ENCODE peak calls at places on chromosomes 6 and 20, in seven cellular contexts. N, O, F, V, E, T and S are unnamed samples.

GRCh38 chr20:24289737-24290481 is 179.5 kb upstream of the SYNDIG1 start:
- DNase-seq in N (no peak), O (no peak), F (no peak), V (no peak), E (no peak), T (no peak), S (no peak)

GRCh38 chr6:143236151-143236788 is 175.6 kb downstream of the AIG1 start:
- DNase-seq in N (peak; percentile 58), O (no peak), F (no peak), V (no peak), E (peak; percentile 17), T (peak; percentile 44), S (no peak)

GRCh38 chr6:5981274-5982026 is 25.3 kb downstream of the NRN1 start:
- DNase-seq in N (no peak), O (no peak), F (no peak), V (no peak), E (no peak), T (peak; percentile 76), S (no peak)

GRCh38 chr6:36722879-36723278 is 25.3 kb downstream of the RAB44 start:
- DNase-seq in N (no peak), O (no peak), F (no peak), V (no peak), E (no peak), T (no peak), S (no peak)

GRCh38 chr20:39429716-39430115 is 467.6 kb downstream of the DHX35 start:
- DNase-seq in N (peak; percentile 21), O (no peak), F (no peak), V (no peak), E (no peak), T (peak; percentile 5), S (no peak)

GRCh38 chr20:40786336-40786735 is 97.3 kb upstream of the MAFB start:
- DNase-seq in N (no peak), O (no peak), F (no peak), V (no peak), E (no peak), T (no peak), S (no peak)

GRCh38 chr6:135465903-135466302 is 31.6 kb downstream of the AHI1 start:
- DNase-seq in N (no peak), O (no peak), F (no peak), V (no peak), E (no peak), T (no peak), S (no peak)

GRCh38 chr6:12032783-12033573 is 20.9 kb downstream of the HIVEP1 start:
- DNase-seq in N (no peak), O (no peak), F (no peak), V (no peak), E (no peak), T (no peak), S (no peak)

GRCh38 chr20:23211164-23211563 is 125.0 kb upstream of the CD93 start:
- DNase-seq in N (no peak), O (no peak), F (no peak), V (no peak), E (no peak), T (no peak), S (no peak)

GRCh38 chr6:6712979-6713514 is 124.5 kb downstream of the LY86 start:
- DNase-seq in N (no peak), O (no peak), F (no peak), V (no peak), E (no peak), T (no peak), S (no peak)

GRCh38 chr6:139473239-139473701 is 98.8 kb upstream of the CITED2 start:
- DNase-seq in N (peak; percentile 31), O (no peak), F (no peak), V (no peak), E (peak; percentile 16), T (no peak), S (peak; percentile 39)

GRCh38 chr6:87391334-87391733 is 16.4 kb upstream of the CFAP206 start:
- DNase-seq in N (peak; percentile 30), O (peak; percentile 10), F (no peak), V (peak; percentile 22), E (peak; percentile 61), T (peak; percentile 36), S (no peak)

GRCh38 chr6:100096356-100096755 is 102.3 kb upstream of the MCHR2 start:
- DNase-seq in N (no peak), O (no peak), F (no peak), V (no peak), E (no peak), T (no peak), S (no peak)

GRCh38 chr6:81696505-81696904 is 56.0 kb downstream of the TENT5A start:
- DNase-seq in N (no peak), O (no peak), F (no peak), V (peak; percentile 12), E (no peak), T (peak; percentile 51), S (no peak)

GRCh38 chr20:39451386-39451785 is 489.2 kb downstream of the DHX35 start:
- DNase-seq in N (no peak), O (no peak), F (no peak), V (no peak), E (no peak), T (no peak), S (no peak)

GRCh38 chr6:1851681-1852456 is 242.2 kb downstream of the FOXC1 start:
- DNase-seq in N (no peak), O (no peak), F (no peak), V (no peak), E (no peak), T (no peak), S (no peak)

GRCh38 chr6:1094306-1094705 is 217.6 kb upstream of the FOXQ1 start:
- DNase-seq in N (no peak), O (no peak), F (no peak), V (no peak), E (no peak), T (no peak), S (no peak)

GRCh38 chr6:33413601-33414120 is 2.8 kb downstream of the PHF1 start:
- DNase-seq in N (no peak), O (no peak), F (no peak), V (no peak), E (no peak), T (no peak), S (no peak)

GRCh38 chr6:168280020-168280898 is 39.3 kb downstream of the DACT2 start:
- DNase-seq in N (no peak), O (peak; percentile 29), F (no peak), V (no peak), E (no peak), T (no peak), S (no peak)

GRCh38 chr6:79468587-79468986 is 68.6 kb downstream of the LCA5 start:
- DNase-seq in N (no peak), O (no peak), F (no peak), V (no peak), E (no peak), T (no peak), S (no peak)

GRCh38 chr6:118581489-118581959 is 33.4 kb downstream of the PLN start:
- DNase-seq in N (peak; percentile 50), O (no peak), F (no peak), V (no peak), E (no peak), T (peak; percentile 27), S (no peak)

GRCh38 chr6:3281669-3282460 is 23.1 kb downstream of the PSMG4 start:
- DNase-seq in N (no peak), O (no peak), F (no peak), V (no peak), E (peak; percentile 16), T (peak; percentile 97), S (no peak)

GRCh38 chr20:54078296-54078695 is 7.9 kb upstream of the BCAS1 start:
- DNase-seq in N (no peak), O (no peak), F (no peak), V (no peak), E (no peak), T (no peak), S (no peak)

GRCh38 chr20:50980851-50981713 is 22.5 kb downstream of the MOCS3 start:
- DNase-seq in N (peak; percentile 64), O (peak; percentile 84), F (peak; percentile 38), V (peak; percentile 88), E (peak; percentile 74), T (peak; percentile 94), S (peak; percentile 76)

GRCh38 chr6:116087437-116088027 is 13.1 kb upstream of the NT5DC1 start:
- DNase-seq in N (no peak), O (no peak), F (no peak), V (no peak), E (no peak), T (peak; percentile 35), S (no peak)

DNA sequence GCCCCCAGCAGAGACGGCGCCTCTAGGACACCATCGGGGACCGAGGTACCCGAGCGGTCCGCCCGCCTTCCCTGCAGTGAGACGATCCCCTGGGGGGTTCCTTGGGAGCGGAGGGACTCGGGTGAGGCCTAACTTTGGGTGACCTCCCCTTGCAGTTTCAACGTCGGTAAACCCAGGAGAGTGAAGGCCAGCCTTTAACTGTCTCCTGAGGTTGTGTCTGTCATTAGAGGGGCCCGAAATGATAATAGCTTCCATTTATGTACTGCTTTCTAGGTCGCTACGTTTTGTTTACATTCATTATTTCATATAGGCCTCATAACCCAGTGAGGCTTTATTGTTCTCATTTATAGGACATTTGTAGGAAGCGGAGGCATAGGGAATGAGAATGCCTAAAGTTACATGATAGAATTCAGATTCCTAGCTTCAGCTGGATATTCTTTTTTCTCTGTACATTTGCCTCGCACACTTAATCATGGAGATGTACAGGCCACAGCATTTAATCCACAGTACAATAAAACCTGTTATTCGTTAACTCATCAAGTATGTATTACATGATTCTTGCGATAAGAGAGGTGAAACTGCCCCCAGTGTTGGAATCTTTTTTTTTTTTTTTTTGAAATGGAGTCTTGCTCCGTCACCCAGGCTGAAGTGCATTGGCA is 998 bp downstream of the C6orf136 start:
- DNase-seq in N (no peak), O (no peak), F (no peak), V (no peak), E (no peak), T (no peak), S (no peak)
- TF ChIP-seq CTCF in N (no peak), O (no peak), F (no peak), V (no peak), E (no peak), T (no peak), S (no peak)

GRCh38 chr6:125746731-125747588 is 2.5 kb upstream of the HEY2 start:
- DNase-seq in N (peak; percentile 71), O (peak; percentile 35), F (peak; percentile 48), V (no peak), E (peak; percentile 81), T (peak; percentile 7), S (peak; percentile 59)
- TF ChIP-seq CTCF in N (peak; percentile 12), O (no peak), F (no peak), V (no peak), E (no peak), T (no peak), S (no peak)

DNA sequence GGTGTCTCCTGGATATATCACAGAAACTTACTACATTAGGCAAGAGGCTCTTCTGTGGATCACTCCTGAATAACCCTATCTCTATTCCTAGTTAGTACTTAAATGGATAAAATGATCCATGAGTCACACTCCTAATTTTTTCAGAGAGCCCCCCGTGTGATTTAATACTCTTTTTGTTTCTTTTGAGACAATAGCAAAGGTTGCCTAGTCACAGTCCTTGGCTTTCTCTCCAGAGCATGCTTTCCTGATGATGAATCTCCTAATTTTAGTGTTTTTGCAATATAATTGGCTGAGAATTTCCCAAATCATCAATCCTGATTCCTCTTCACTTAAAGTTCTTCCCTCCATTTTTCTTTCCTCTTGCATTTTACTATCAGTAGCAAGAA is 60.5 kb downstream of the MRAP2 start:
- DNase-seq in N (no peak), O (no peak), F (no peak), V (no peak), E (no peak), T (no peak), S (no peak)
- TF ChIP-seq CTCF in N (no peak), O (no peak), F (no peak), V (no peak), E (no peak), T (no peak), S (no peak)

GRCh38 chr20:44012466-44013226 is 98.0 kb downstream of the TOX2 start:
- DNase-seq in N (no peak), O (no peak), F (no peak), V (no peak), E (no peak), T (no peak), S (no peak)
- TF ChIP-seq CTCF in N (no peak), O (no peak), F (no peak), V (no peak), E (no peak), T (no peak), S (no peak)